ENCODE peak calls at places on chromosomes 11 and 22, in eight cellular contexts. J, N, C, Q, A, X, R and S are unnamed samples.

GRCh38 chr11:15370774-15371173 is 256.1 kb downstream of the INSC start:
- DNase-seq in C (no peak), J (no peak), A (no peak), R (no peak), X (no peak), N (no peak), Q (no peak), S (no peak)

GRCh38 chr22:47658182-47658581 is 895.7 kb downstream of the TBC1D22A start:
- DNase-seq in A (no peak), J (no peak), C (no peak), N (no peak), X (no peak), R (no peak), Q (no peak), S (no peak)

GRCh38 chr11:68385128-68385527 is 72.7 kb downstream of the LRP5 start:
- DNase-seq in R (no peak), X (no peak), C (no peak), J (no peak), Q (no peak), N (no peak), A (no peak), S (no peak)

GRCh38 chr11:13440100-13440855 is 22.7 kb downstream of the BTBD10 start:
- DNase-seq in N (no peak), A (peak), Q (peak), R (no peak), X (peak), J (peak), C (peak), S (no peak)

GRCh38 chr11:70485326-70486025 is 87.1 kb downstream of the CTTN start:
- DNase-seq in C (no peak), R (no peak), N (no peak), Q (no peak), A (no peak), X (no peak), J (no peak), S (no peak)

GRCh38 chr22:23531966-23532735 is 47.9 kb downstream of the IGLL1 start:
- DNase-seq in J (no peak), N (no peak), Q (no peak), C (no peak), R (no peak), X (no peak), A (no peak), S (no peak)

GRCh38 chr11:106399075-106399500 is 321.6 kb downstream of the AASDHPPT start:
- DNase-seq in C (no peak), A (peak), N (no peak), X (peak), Q (no peak), R (no peak), J (peak), S (no peak)

GRCh38 chr22:31970490-31971444 is 26.4 kb downstream of the YWHAH start:
- DNase-seq in R (peak), A (peak), Q (peak), C (peak), N (peak), X (peak), J (peak), S (peak)

GRCh38 chr11:64604458-64605247 is 13.6 kb downstream of the SLC22A12 start:
- DNase-seq in Q (no peak), X (no peak), J (no peak), R (no peak), A (no peak), C (peak), N (no peak), S (no peak)

GRCh38 chr11:2411446-2412305 is 11.1 kb downstream of the TSSC4 start:
- DNase-seq in A (no peak), X (no peak), N (no peak), C (no peak), Q (no peak), J (no peak), R (no peak), S (no peak)

GRCh38 chr11:72534859-72535547 is 100.7 kb upstream of the CLPB start:
- DNase-seq in N (no peak), A (peak), R (no peak), J (no peak), C (peak), Q (no peak), X (peak), S (no peak)

GRCh38 chr22:41526802-41527799 is 17.2 kb downstream of the POLR3H start:
- DNase-seq in J (peak), N (peak), Q (no peak), R (peak), C (peak), A (no peak), X (peak), S (peak)

GRCh38 chr11:46378811-46379482 is 2.5 kb upstream of the MDK start:
- DNase-seq in C (no peak), R (no peak), J (no peak), Q (no peak), N (no peak), A (no peak), X (no peak), S (no peak)

GRCh38 chr11:86773009-86773408 is 27.3 kb upstream of the PRSS23 start:
- DNase-seq in J (no peak), A (no peak), N (no peak), Q (no peak), R (no peak), X (no peak), C (no peak), S (no peak)

GRCh38 chr22:25853902-25854301 is 111.9 kb downstream of the MYO18B start:
- DNase-seq in R (no peak), J (no peak), X (no peak), A (peak), Q (no peak), C (peak), N (no peak), S (no peak)

GRCh38 chr11:64947202-64947814 is 11.6 kb upstream of the GPHA2 start:
- DNase-seq in Q (no peak), J (peak), X (peak), A (no peak), N (no peak), C (no peak), R (no peak), S (no peak)

GRCh38 chr11:120302001-120302805 is 22.9 kb upstream of the TLCD5 start:
- DNase-seq in R (no peak), J (no peak), A (no peak), X (no peak), C (no peak), Q (peak), N (no peak), S (no peak)

GRCh38 chr11:66950113-66950535 is 8.1 kb downstream of the PC start:
- DNase-seq in A (peak), X (peak), N (no peak), R (no peak), C (peak), J (peak), Q (peak), S (no peak)